ENCODE peak calls at places on chromosome 20, in ten cellular contexts. K, V, B, P, E, X, I, U, N and Z are unnamed samples.

GRCh38 chr20:20711413-20711812 is 1.0 kb downstream of the RALGAPA2 start:
- DNase-seq in K (no peak), V (no peak), B (no peak), P (no peak), E (no peak), X (no peak), I (no peak), U (peak; percentile 46), N (no peak), Z (no peak)

GRCh38 chr20:48155231-48155630 is 369.9 kb upstream of the SULF2 start:
- DNase-seq in K (no peak), V (no peak), B (no peak), P (no peak), E (no peak), X (no peak), I (no peak), U (no peak), N (no peak), Z (no peak)

GRCh38 chr20:22931653-22932052 is 103.5 kb upstream of the SSTR4 start:
- DNase-seq in K (no peak), V (no peak), B (no peak), P (no peak), E (no peak), X (peak; percentile 70), I (no peak), U (no peak), N (no peak), Z (no peak)

GRCh38 chr20:34390769-34391447 is 27.8 kb downstream of the ITCH start:
- DNase-seq in K (peak; percentile 94), V (peak; percentile 90), B (no peak), P (peak; percentile 88), E (peak; percentile 95), X (peak; percentile 63), I (peak; percentile 72), U (peak; percentile 76), N (no peak), Z (peak; percentile 41)

GRCh38 chr20:50284811-50285375 is 94.3 kb downstream of the CEBPB start:
- DNase-seq in K (no peak), V (peak; percentile 41), B (no peak), P (no peak), E (peak; percentile 25), X (no peak), I (no peak), U (no peak), N (no peak), Z (no peak)

GRCh38 chr20:46588532-46589509 is 38.4 kb upstream of the OCSTAMP start:
- DNase-seq in K (no peak), V (no peak), B (no peak), P (no peak), E (no peak), X (no peak), I (no peak), U (peak; percentile 22), N (no peak), Z (no peak)

GRCh38 chr20:21100590-21101452 is 5.3 kb downstream of the LINC00237 start:
- DNase-seq in K (no peak), V (no peak), B (no peak), P (peak; percentile 2), E (peak; percentile 18), X (no peak), I (no peak), U (peak; percentile 55), N (no peak), Z (no peak)

GRCh38 chr20:25149986-25150385 is 45.5 kb upstream of the ENTPD6 start:
- DNase-seq in K (no peak), V (no peak), B (no peak), P (no peak), E (no peak), X (no peak), I (no peak), U (no peak), N (no peak), Z (no peak)

GRCh38 chr20:9590189-9590588 is 75.8 kb downstream of the LAMP5 start:
- DNase-seq in K (peak; percentile 35), V (no peak), B (no peak), P (peak; percentile 77), E (peak; percentile 44), X (peak; percentile 62), I (no peak), U (no peak), N (no peak), Z (no peak)

GRCh38 chr20:9597547-9597946 is 83.2 kb downstream of the LAMP5 start:
- DNase-seq in K (no peak), V (no peak), B (no peak), P (no peak), E (no peak), X (no peak), I (no peak), U (no peak), N (no peak), Z (no peak)

GRCh38 chr20:9591080-9591479 is 76.7 kb downstream of the LAMP5 start:
- DNase-seq in K (no peak), V (no peak), B (no peak), P (no peak), E (no peak), X (no peak), I (no peak), U (no peak), N (no peak), Z (no peak)

GRCh38 chr20:9592419-9592818 is 78.0 kb downstream of the LAMP5 start:
- DNase-seq in K (no peak), V (no peak), B (no peak), P (no peak), E (no peak), X (no peak), I (no peak), U (no peak), N (no peak), Z (no peak)

DNA sequence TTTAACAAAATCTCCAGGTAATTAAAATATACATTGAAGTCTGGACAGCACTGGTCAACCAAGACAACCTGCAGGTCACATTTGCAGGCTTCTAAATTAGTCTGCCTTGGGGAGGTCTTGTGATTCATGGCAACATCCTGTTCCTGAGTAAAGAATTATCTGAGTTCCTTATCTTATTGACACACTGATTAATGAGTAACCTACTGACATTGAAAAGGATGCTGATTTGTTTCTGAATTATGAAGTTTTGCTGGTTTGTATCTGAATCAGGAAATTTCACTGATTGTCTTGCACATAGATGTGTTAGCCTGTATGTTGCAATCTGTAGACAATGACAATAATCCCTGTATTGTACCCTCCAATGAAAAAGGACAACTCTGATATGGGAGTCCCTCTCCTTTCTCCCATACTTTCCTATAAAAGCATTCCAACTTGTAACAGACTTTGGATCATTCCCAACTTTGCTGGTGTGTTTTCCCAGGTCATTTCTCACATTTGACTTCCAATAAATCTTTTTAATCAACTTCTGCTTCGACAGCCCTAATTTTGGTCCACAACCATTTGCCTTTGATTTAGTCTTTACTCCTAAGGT is 80.0 kb downstream of the LAMP5 start:
- DNase-seq in K (no peak), V (no peak), B (no peak), P (no peak), E (no peak), X (no peak), I (no peak), U (no peak), N (no peak), Z (no peak)
- TF ChIP-seq CTCF in K (no peak), V (no peak), B (no peak), P (no peak), E (no peak), X (no peak), I (no peak), U (no peak), N (no peak), Z (no peak)

GRCh38 chr20:19024296-19025035 is 188.0 kb upstream of the SLC24A3 start:
- DNase-seq in K (no peak), V (peak; percentile 21), B (no peak), P (no peak), E (no peak), X (no peak), I (no peak), U (no peak), N (no peak), Z (no peak)

GRCh38 chr20:19022118-19022575 is 190.3 kb upstream of the SLC24A3 start:
- DNase-seq in K (no peak), V (no peak), B (no peak), P (no peak), E (no peak), X (no peak), I (no peak), U (no peak), N (no peak), Z (no peak)

GRCh38 chr20:19019734-19020364 is 192.6 kb upstream of the SLC24A3 start:
- DNase-seq in K (no peak), V (no peak), B (no peak), P (no peak), E (no peak), X (no peak), I (no peak), U (no peak), N (no peak), Z (no peak)

GRCh38 chr20:19022791-19023448 is 189.5 kb upstream of the SLC24A3 start:
- DNase-seq in K (no peak), V (no peak), B (no peak), P (no peak), E (no peak), X (no peak), I (no peak), U (no peak), N (no peak), Z (no peak)

DNA sequence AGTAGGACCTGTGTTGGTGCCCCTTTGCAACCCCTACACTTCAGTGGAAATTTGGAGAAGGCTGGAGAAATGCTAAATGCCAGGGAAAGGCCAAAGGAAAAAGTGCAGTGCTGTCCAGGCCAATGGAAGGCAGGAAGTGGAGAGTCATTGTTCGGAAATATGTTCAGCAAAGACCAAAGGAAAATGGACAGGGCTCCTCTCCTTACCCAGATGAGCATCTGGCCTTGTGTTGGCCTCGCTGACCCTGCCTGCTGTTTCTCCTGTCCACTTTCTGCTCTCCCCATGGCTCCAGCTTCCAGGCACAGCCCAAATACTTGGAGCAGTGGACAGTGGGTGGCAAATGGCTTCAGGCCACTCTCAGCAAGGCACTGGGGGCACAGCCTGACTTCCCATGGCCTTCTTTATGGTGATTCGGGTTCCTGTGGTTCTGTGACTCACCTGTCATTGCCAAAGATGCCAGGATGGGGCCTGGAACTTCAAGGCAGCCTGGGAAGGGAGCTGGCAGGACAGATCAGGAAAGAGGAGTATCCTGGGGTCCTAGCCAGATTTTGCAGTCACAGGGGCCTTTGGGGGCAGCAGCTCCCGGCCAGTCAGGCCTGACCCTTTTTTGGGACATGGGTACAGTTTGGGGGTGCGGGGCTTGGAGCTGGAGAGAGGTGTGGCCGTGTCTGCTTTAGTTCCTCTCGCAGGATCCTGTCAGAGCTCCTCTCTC is 190.9 kb upstream of the SLC24A3 start:
- DNase-seq in K (no peak), V (no peak), B (no peak), P (no peak), E (no peak), X (no peak), I (no peak), U (no peak), N (no peak), Z (no peak)
- TF ChIP-seq CTCF in K (no peak), V (no peak), B (no peak), P (no peak), E (no peak), X (no peak), I (no peak), U (no peak), N (no peak), Z (no peak)

GRCh38 chr20:60715172-60715571 is 536.9 kb upstream of the CDH4 start:
- DNase-seq in K (no peak), V (no peak), B (no peak), P (no peak), E (no peak), X (no peak), I (no peak), U (no peak), N (no peak), Z (no peak)

DNA sequence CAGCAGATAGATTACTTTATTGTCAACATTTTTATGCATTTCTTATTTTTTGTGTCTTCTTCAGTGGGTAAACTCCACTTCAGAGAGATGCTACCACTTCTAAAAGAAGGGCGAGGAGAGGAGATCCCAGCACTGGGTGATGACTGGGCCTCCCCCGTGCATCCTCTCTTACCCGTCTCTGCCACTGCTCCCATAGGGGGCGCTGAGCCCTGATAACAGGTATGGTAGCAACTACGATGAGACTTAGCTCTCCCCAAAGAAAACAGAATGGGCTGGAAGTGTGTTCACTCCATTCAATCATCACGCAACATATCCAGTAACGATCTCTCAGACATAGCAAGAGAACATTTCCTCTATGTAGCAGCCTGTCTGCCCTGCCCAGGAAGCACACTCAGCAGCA is 533.3 kb upstream of the CDH4 start:
- DNase-seq in K (no peak), V (no peak), B (no peak), P (no peak), E (no peak), X (no peak), I (no peak), U (peak; percentile 5), N (peak; percentile 6), Z (no peak)
- TF ChIP-seq CTCF in K (peak; percentile 20), V (no peak), B (no peak), P (no peak), E (no peak), X (no peak), I (peak; percentile 14), U (peak; percentile 17), N (peak; percentile 13), Z (no peak)

GRCh38 chr20:10897341-10897740 is 223.5 kb upstream of the JAG1 start:
- DNase-seq in K (no peak), V (no peak), B (no peak), P (no peak), E (no peak), X (no peak), I (no peak), U (no peak), N (no peak), Z (no peak)

GRCh38 chr20:10898555-10898954 is 224.8 kb upstream of the JAG1 start:
- DNase-seq in K (peak; percentile 10), V (no peak), B (no peak), P (peak; percentile 83), E (peak; percentile 76), X (no peak), I (no peak), U (no peak), N (no peak), Z (no peak)

DNA sequence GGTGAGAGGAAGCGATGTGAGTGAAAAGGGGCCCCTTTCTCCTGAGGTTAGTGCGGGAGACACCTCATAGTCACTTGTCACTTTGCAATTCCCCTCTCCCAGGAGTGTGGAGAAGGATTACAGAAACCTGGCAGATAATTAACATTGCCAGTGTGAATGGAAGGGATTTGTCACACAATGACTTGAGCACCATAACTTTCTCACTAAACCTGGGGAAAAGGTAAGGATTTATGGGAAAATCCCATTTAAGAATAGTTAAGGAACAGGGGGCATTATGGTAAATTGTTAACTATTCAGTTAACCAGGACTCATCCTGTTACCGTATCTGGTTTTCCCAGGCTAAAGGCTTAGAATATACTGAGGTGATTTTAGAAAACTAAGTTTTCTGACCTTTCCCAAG is 219.5 kb upstream of the JAG1 start:
- DNase-seq in K (no peak), V (no peak), B (no peak), P (no peak), E (no peak), X (no peak), I (no peak), U (no peak), N (no peak), Z (no peak)
- TF ChIP-seq CTCF in K (no peak), V (no peak), B (no peak), P (no peak), E (no peak), X (no peak), I (no peak), U (no peak), N (no peak), Z (no peak)